ENCODE peak calls at places on chromosome 9, in seven cellular contexts. M is PC-3; G is CD8-positive, alpha-beta T cell; X is cardiac muscle cell; O is DND-41; V is adrenal gland; N is endothelial cell of umbilical vein. Q is an unnamed sample. For H3K27me3, the result is how much of the 10 kb centered on the place peaks cover.

GRCh38 chr9:129868571-129869486 is 33.6 kb downstream of the USP20 start:
- DNase-seq in V (no peak), G (peak), N (no peak), M (peak), X (no peak), O (no peak), Q (no peak)

GRCh38 chr9:117245225-117245624 is 169.6 kb downstream of the ASTN2 start:
- DNase-seq in X (no peak), M (no peak), V (no peak), N (no peak), G (no peak), O (no peak), Q (no peak)

GRCh38 chr9:119365291-119366027 is 3.8 kb downstream of the BRINP1 start:
- DNase-seq in O (no peak), N (peak), X (peak), V (peak), G (no peak), M (peak), Q (no peak)

GRCh38 chr9:121567142-121568100 is 67.8 kb upstream of the GGTA1 start:
- DNase-seq in G (no peak), X (peak), N (peak), V (peak), O (no peak), M (no peak), Q (peak)

GRCh38 chr9:36763778-36764177 is 191.1 kb downstream of the MELK start:
- DNase-seq in G (no peak), V (no peak), O (no peak), X (no peak), M (no peak), N (no peak), Q (no peak)

GRCh38 chr9:112831281-112831851 is 59.3 kb downstream of the SLC46A2 start:
- DNase-seq in X (peak), N (peak), V (no peak), G (no peak), M (peak), O (no peak), Q (peak)

GRCh38 chr9:14902561-14902960 is 7.7 kb downstream of the FREM1 start:
- DNase-seq in M (no peak), X (no peak), G (no peak), V (no peak), N (no peak), O (no peak), Q (no peak)

GRCh38 chr9:33950371-33950770 is 98.3 kb downstream of the UBAP2 start:
- DNase-seq in M (no peak), G (no peak), N (no peak), V (no peak), O (no peak), X (peak), Q (no peak)

GRCh38 chr9:120362446-120362845 is 217.5 kb downstream of the CDK5RAP2 start:
- DNase-seq in M (no peak), G (no peak), N (no peak), O (no peak), X (peak), V (no peak), Q (no peak)

GRCh38 chr9:106286249-106286648 is 576.7 kb upstream of the ZNF462 start:
- DNase-seq in N (no peak), V (peak), O (no peak), X (peak), G (no peak), M (peak), Q (no peak)

GRCh38 chr9:4106744-4107143 is 193.1 kb downstream of the GLIS3 start:
- DNase-seq in G (no peak), V (no peak), O (no peak), X (peak), N (no peak), M (no peak), Q (no peak)
- TF ChIP-seq CTCF in G (no peak), V (no peak), O (no peak), X (no peak), N (no peak), M (no peak), Q (no peak)

DNA sequence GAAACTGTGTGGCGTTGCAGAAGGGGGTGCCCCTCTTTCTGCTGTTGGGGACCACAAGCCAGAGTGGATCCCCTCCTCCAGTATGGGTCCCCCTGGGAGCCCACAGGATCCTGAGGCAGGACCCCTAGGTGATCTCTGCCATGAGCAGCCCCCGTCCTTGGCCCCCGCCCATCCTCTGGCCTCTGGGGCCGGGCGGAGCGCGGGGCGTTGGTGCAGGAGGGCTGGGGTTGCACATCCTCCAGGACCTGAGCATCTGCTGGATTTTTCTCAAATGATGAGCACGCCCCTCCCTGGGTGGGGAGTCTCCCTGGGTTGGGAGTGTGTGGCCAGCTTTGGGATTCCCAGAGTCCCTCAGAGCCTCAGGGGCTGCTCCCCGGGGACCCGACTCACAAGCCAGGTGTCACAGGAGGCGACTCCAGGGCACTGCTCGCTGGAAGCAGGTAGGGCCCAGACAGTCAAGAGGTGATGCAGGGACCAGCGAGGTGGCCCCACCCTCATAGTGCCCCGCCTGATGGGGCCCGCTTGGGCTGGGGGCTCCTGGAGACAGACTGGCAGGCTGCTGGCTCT is 26.7 kb upstream of the UBAC1 start:
- DNase-seq in G (no peak), N (no peak), V (no peak), O (no peak), M (no peak), X (no peak), Q (no peak)
- H3K27me3 ChIP-seq in G (under half), N (under half), V (under half), O (under half), M (under half), X (under half), Q (under half)

DNA sequence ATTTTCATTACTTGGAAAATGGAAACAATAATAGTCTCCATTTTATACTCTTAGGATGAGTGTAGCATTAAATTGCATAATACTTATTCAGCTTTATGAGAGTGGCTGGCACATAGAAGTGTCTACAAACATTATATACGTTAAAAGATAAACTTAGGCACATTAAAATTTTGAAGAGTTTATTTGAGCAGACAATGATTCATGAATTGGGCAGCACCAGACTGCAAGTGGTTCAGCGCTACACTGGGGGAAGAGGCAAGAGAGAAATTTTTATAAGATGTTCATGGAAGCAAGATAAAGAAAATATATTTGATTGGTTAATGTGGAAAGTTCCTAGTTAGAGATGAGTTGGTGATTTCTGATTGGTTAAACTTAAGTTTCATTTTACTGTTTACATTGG is 243.7 kb downstream of the RASEF start:
- DNase-seq in O (no peak), M (no peak), N (no peak), X (no peak), G (no peak), V (no peak), Q (no peak)
- H3K4me3 ChIP-seq in O (no peak), M (no peak), N (no peak), X (no peak), G (no peak), V (no peak), Q (no peak)

GRCh38 chr9:108416321-108416720 is 439.5 kb downstream of the ACTL7B start:
- DNase-seq in N (no peak), M (peak), V (no peak), O (no peak), G (no peak), X (peak), Q (no peak)
- TF ChIP-seq CTCF in N (no peak), M (peak), V (no peak), O (no peak), G (no peak), X (no peak), Q (no peak)

DNA sequence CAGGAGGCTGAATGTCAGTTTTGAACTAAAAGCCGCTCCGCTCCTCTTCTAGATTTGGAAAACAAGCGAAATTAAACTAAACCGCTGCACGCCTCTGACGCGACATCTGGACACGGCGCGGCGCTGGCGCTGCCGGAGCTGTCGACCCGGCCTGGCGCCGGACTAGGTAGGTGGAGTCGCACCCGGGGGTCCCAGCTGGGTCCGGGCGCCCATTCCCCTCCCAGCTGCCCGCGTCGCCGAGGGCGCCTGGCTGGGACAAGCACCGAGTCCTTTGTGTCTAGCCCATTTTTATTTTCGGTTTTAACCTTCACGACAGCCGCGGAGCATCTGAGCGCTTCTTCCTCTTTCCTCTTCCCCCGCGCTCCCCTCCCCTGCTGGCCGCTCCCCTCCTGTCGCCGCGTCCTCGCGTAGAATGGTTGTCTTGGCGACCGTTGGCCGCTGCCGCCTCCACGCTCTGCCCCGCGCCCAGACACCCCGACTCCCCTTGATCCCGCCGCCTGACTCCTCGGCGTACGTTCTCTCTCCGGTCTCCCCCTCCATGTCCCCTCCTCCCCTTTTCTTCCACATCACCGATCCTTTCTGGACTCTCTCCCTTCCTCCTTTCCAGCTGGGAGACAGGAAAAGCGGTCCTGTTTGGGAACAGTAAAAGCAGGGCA is 533 bp downstream of the CDKN2B-AS1 start:
- DNase-seq in X (peak), O (peak), V (peak), N (peak), G (peak), M (peak), Q (peak)
- H3K27me3 ChIP-seq in X (half or more), O (under half), V (under half), N (under half), G (under half), M (under half), Q (half or more)